ENCODE peak calls at places on chromosomes 11 and 22, in eight cellular contexts. One of them, this sample, is unnamed.

GRCh38 chr11:64251722-64251985 is 324 bp downstream of the PLCB3 start:
- DNase-seq in IMR-90: no peak
- DNase-seq in Peyer's patch: no peak
- DNase-seq in neural progenitor cell: no peak
- DNase-seq in AG04450: no peak
- DNase-seq in tibial nerve: no peak
- DNase-seq in ascending aorta: no peak
- DNase-seq in ovary: no peak
- DNase-seq in this sample: no peak

GRCh38 chr11:1548221-1549070 is 23.6 kb downstream of the DUSP8 start:
- DNase-seq in neural progenitor cell: peak
- DNase-seq in ascending aorta: peak
- DNase-seq in Peyer's patch: no peak
- DNase-seq in tibial nerve: no peak
- DNase-seq in IMR-90: peak
- DNase-seq in ovary: peak
- DNase-seq in AG04450: no peak
- DNase-seq in this sample: no peak

GRCh38 chr22:31089101-31090100 is 8.3 kb downstream of the SMTN start:
- DNase-seq in neural progenitor cell: peak
- DNase-seq in IMR-90: no peak
- DNase-seq in AG04450: no peak
- DNase-seq in ascending aorta: no peak
- DNase-seq in tibial nerve: no peak
- DNase-seq in ovary: peak
- DNase-seq in Peyer's patch: peak
- DNase-seq in this sample: no peak

GRCh38 chr11:8714622-8715225 is 32.1 kb downstream of the RPL27A start:
- DNase-seq in AG04450: no peak
- DNase-seq in neural progenitor cell: no peak
- DNase-seq in IMR-90: no peak
- DNase-seq in ovary: no peak
- DNase-seq in tibial nerve: no peak
- DNase-seq in ascending aorta: no peak
- DNase-seq in Peyer's patch: no peak
- DNase-seq in this sample: no peak

GRCh38 chr11:65213322-65214211 is 31.8 kb downstream of the CAPN1 start:
- DNase-seq in ovary: no peak
- DNase-seq in IMR-90: peak
- DNase-seq in AG04450: no peak
- DNase-seq in Peyer's patch: peak
- DNase-seq in tibial nerve: no peak
- DNase-seq in neural progenitor cell: no peak
- DNase-seq in ascending aorta: no peak
- DNase-seq in this sample: no peak

GRCh38 chr11:473975-474785 is 24.1 kb downstream of the PTDSS2 start:
- DNase-seq in ascending aorta: no peak
- DNase-seq in AG04450: no peak
- DNase-seq in tibial nerve: no peak
- DNase-seq in neural progenitor cell: no peak
- DNase-seq in Peyer's patch: no peak
- DNase-seq in IMR-90: no peak
- DNase-seq in ovary: no peak
- DNase-seq in this sample: no peak

GRCh38 chr11:18457435-18457834 is 1.8 kb downstream of the LDHAL6A start:
- DNase-seq in Peyer's patch: no peak
- DNase-seq in ascending aorta: no peak
- DNase-seq in neural progenitor cell: no peak
- DNase-seq in IMR-90: no peak
- DNase-seq in AG04450: no peak
- DNase-seq in tibial nerve: no peak
- DNase-seq in ovary: no peak
- DNase-seq in this sample: no peak

GRCh38 chr11:126978911-126979310 is 21.7 kb downstream of the KIRREL3 start:
- DNase-seq in tibial nerve: no peak
- DNase-seq in neural progenitor cell: no peak
- DNase-seq in ascending aorta: no peak
- DNase-seq in IMR-90: no peak
- DNase-seq in Peyer's patch: no peak
- DNase-seq in ovary: no peak
- DNase-seq in AG04450: no peak
- DNase-seq in this sample: no peak

GRCh38 chr11:34502949-34503348 is 10.6 kb downstream of the ELF5 start:
- DNase-seq in ovary: no peak
- DNase-seq in Peyer's patch: no peak
- DNase-seq in neural progenitor cell: no peak
- DNase-seq in ascending aorta: no peak
- DNase-seq in AG04450: no peak
- DNase-seq in tibial nerve: no peak
- DNase-seq in IMR-90: peak
- DNase-seq in this sample: no peak

GRCh38 chr11:125570952-125571351 is 1.7 kb downstream of the EI24 start:
- DNase-seq in ascending aorta: no peak
- DNase-seq in AG04450: no peak
- DNase-seq in ovary: no peak
- DNase-seq in IMR-90: no peak
- DNase-seq in Peyer's patch: no peak
- DNase-seq in tibial nerve: no peak
- DNase-seq in neural progenitor cell: no peak
- DNase-seq in this sample: no peak

GRCh38 chr11:72780291-72781062 is 13.4 kb downstream of the STARD10 start:
- DNase-seq in AG04450: no peak
- DNase-seq in neural progenitor cell: peak
- DNase-seq in ascending aorta: no peak
- DNase-seq in tibial nerve: no peak
- DNase-seq in IMR-90: no peak
- DNase-seq in Peyer's patch: no peak
- DNase-seq in ovary: no peak
- DNase-seq in this sample: no peak

GRCh38 chr22:49330421-49331222 is 497.1 kb downstream of the BRD1 start:
- DNase-seq in AG04450: no peak
- DNase-seq in IMR-90: no peak
- DNase-seq in ascending aorta: no peak
- DNase-seq in Peyer's patch: no peak
- DNase-seq in neural progenitor cell: no peak
- DNase-seq in tibial nerve: no peak
- DNase-seq in ovary: no peak
- DNase-seq in this sample: no peak

GRCh38 chr11:278001-278951 is at the start of gene NLRP6:
- DNase-seq in IMR-90: no peak
- DNase-seq in ovary: no peak
- DNase-seq in ascending aorta: no peak
- DNase-seq in tibial nerve: no peak
- DNase-seq in neural progenitor cell: no peak
- DNase-seq in AG04450: no peak
- DNase-seq in Peyer's patch: no peak
- DNase-seq in this sample: no peak

GRCh38 chr11:82225930-82226329 is 507.7 kb downstream of the FAM181B start:
- DNase-seq in Peyer's patch: no peak
- DNase-seq in neural progenitor cell: peak
- DNase-seq in tibial nerve: no peak
- DNase-seq in AG04450: no peak
- DNase-seq in IMR-90: no peak
- DNase-seq in ovary: no peak
- DNase-seq in ascending aorta: no peak
- DNase-seq in this sample: no peak
- TF ChIP-seq CTCF in Peyer's patch: no peak
- TF ChIP-seq CTCF in neural progenitor cell: peak
- TF ChIP-seq CTCF in tibial nerve: no peak
- TF ChIP-seq CTCF in AG04450: no peak
- TF ChIP-seq CTCF in IMR-90: no peak
- TF ChIP-seq CTCF in ovary: no peak
- TF ChIP-seq CTCF in ascending aorta: no peak
- TF ChIP-seq CTCF in this sample: no peak

DNA sequence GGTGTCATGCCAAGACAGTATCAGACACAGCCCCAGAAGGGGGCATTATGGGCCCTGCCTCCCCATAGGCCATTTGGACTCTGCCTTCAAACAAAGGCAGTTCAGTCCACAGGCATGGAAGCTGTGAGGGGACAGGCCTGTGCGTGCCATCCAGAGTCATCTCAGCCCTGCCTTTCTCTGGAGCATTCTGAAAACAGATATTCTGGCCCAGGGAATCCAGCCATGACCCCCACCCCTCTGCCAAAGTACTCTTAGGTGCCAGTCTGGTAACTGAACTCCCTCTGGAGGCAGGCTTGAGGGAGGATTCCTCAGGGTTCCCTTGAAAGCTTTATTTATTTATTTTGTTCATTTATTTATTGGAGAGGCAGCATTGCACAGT is 14.6 kb downstream of the IL10RA start:
- DNase-seq in ovary: no peak
- DNase-seq in Peyer's patch: no peak
- DNase-seq in IMR-90: no peak
- DNase-seq in ascending aorta: no peak
- DNase-seq in AG04450: no peak
- DNase-seq in tibial nerve: no peak
- DNase-seq in neural progenitor cell: no peak
- DNase-seq in this sample: no peak
- TF ChIP-seq CTCF in ovary: no peak
- TF ChIP-seq CTCF in Peyer's patch: no peak
- TF ChIP-seq CTCF in IMR-90: no peak
- TF ChIP-seq CTCF in ascending aorta: no peak
- TF ChIP-seq CTCF in AG04450: no peak
- TF ChIP-seq CTCF in tibial nerve: no peak
- TF ChIP-seq CTCF in neural progenitor cell: no peak
- TF ChIP-seq CTCF in this sample: no peak

DNA sequence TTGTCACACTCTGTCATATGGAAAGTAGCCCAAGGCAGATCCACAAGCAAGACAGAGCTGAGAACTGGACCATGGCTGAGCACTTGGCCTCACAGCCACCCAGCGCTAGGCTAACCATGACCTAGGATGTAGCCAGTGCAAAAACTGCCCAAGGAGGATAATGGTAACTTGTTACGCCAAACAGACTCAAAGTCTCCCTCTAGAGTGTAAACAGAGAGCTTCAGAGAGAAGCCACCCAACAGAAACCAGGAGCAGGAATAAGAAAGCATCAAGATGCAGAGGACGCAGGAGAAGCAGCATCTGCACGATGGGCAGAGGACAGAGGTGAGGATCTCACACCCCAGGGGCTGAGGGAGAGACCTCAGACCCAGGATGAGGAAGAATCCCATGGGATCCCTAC is 97.9 kb downstream of the RCN1 start:
- DNase-seq in ascending aorta: no peak
- DNase-seq in neural progenitor cell: no peak
- DNase-seq in AG04450: no peak
- DNase-seq in Peyer's patch: no peak
- DNase-seq in IMR-90: no peak
- DNase-seq in tibial nerve: no peak
- DNase-seq in ovary: no peak
- DNase-seq in this sample: no peak
- TF ChIP-seq CTCF in ascending aorta: no peak
- TF ChIP-seq CTCF in neural progenitor cell: no peak
- TF ChIP-seq CTCF in AG04450: no peak
- TF ChIP-seq CTCF in Peyer's patch: no peak
- TF ChIP-seq CTCF in IMR-90: no peak
- TF ChIP-seq CTCF in tibial nerve: no peak
- TF ChIP-seq CTCF in ovary: no peak
- TF ChIP-seq CTCF in this sample: no peak

GRCh38 chr11:93169950-93170561 is 27.7 kb downstream of the SLC36A4 start:
- DNase-seq in IMR-90: peak
- DNase-seq in neural progenitor cell: peak
- DNase-seq in ovary: no peak
- DNase-seq in AG04450: peak
- DNase-seq in tibial nerve: no peak
- DNase-seq in Peyer's patch: no peak
- DNase-seq in ascending aorta: no peak
- DNase-seq in this sample: no peak
- TF ChIP-seq CTCF in IMR-90: peak
- TF ChIP-seq CTCF in neural progenitor cell: peak
- TF ChIP-seq CTCF in ovary: no peak
- TF ChIP-seq CTCF in AG04450: peak
- TF ChIP-seq CTCF in tibial nerve: no peak
- TF ChIP-seq CTCF in Peyer's patch: peak
- TF ChIP-seq CTCF in ascending aorta: peak
- TF ChIP-seq CTCF in this sample: peak

GRCh38 chr22:33013051-33013450 is 45.1 kb downstream of the SYN3 start:
- DNase-seq in AG04450: no peak
- DNase-seq in IMR-90: no peak
- DNase-seq in neural progenitor cell: no peak
- DNase-seq in ascending aorta: no peak
- DNase-seq in ovary: no peak
- DNase-seq in tibial nerve: no peak
- DNase-seq in Peyer's patch: no peak
- DNase-seq in this sample: no peak
- TF ChIP-seq CTCF in AG04450: no peak
- TF ChIP-seq CTCF in IMR-90: no peak
- TF ChIP-seq CTCF in neural progenitor cell: no peak
- TF ChIP-seq CTCF in ascending aorta: no peak
- TF ChIP-seq CTCF in ovary: no peak
- TF ChIP-seq CTCF in tibial nerve: no peak
- TF ChIP-seq CTCF in Peyer's patch: no peak
- TF ChIP-seq CTCF in this sample: no peak

GRCh38 chr11:68273056-68273738 is 1.4 kb upstream of the C11orf24 start:
- DNase-seq in Peyer's patch: no peak
- DNase-seq in ovary: no peak
- DNase-seq in neural progenitor cell: no peak
- DNase-seq in IMR-90: no peak
- DNase-seq in ascending aorta: no peak
- DNase-seq in tibial nerve: no peak
- DNase-seq in AG04450: no peak
- DNase-seq in this sample: no peak

GRCh38 chr11:68270334-68271022 is 1.3 kb downstream of the C11orf24 start:
- DNase-seq in IMR-90: no peak
- DNase-seq in AG04450: no peak
- DNase-seq in Peyer's patch: no peak
- DNase-seq in ovary: no peak
- DNase-seq in neural progenitor cell: no peak
- DNase-seq in ascending aorta: no peak
- DNase-seq in tibial nerve: peak
- DNase-seq in this sample: no peak

GRCh38 chr11:68271781-68272608 is at the start of gene C11orf24:
- DNase-seq in IMR-90: peak
- DNase-seq in ascending aorta: peak
- DNase-seq in ovary: peak
- DNase-seq in AG04450: peak
- DNase-seq in tibial nerve: peak
- DNase-seq in neural progenitor cell: peak
- DNase-seq in Peyer's patch: peak
- DNase-seq in this sample: peak

GRCh38 chr11:68269414-68270081 is 2.2 kb downstream of the C11orf24 start:
- DNase-seq in IMR-90: peak
- DNase-seq in neural progenitor cell: no peak
- DNase-seq in ascending aorta: no peak
- DNase-seq in ovary: no peak
- DNase-seq in AG04450: peak
- DNase-seq in Peyer's patch: no peak
- DNase-seq in tibial nerve: peak
- DNase-seq in this sample: no peak

GRCh38 chr11:68271023-68271780 is 571 bp downstream of the C11orf24 start:
- DNase-seq in IMR-90: peak
- DNase-seq in ascending aorta: no peak
- DNase-seq in neural progenitor cell: peak
- DNase-seq in tibial nerve: peak
- DNase-seq in AG04450: peak
- DNase-seq in Peyer's patch: peak
- DNase-seq in ovary: peak
- DNase-seq in this sample: peak
- TF ChIP-seq CTCF in IMR-90: peak
- TF ChIP-seq CTCF in ascending aorta: peak
- TF ChIP-seq CTCF in neural progenitor cell: peak
- TF ChIP-seq CTCF in tibial nerve: no peak
- TF ChIP-seq CTCF in AG04450: peak
- TF ChIP-seq CTCF in Peyer's patch: peak
- TF ChIP-seq CTCF in ovary: peak
- TF ChIP-seq CTCF in this sample: peak

This sample was measured in CD14-positive monocyte.